ENCODE peak calls at places on chromosome 2, in ten cellular contexts. I is tibial artery; Y is A549; U is ascending aorta; H is pancreas; X is CD8-positive, alpha-beta T cell; M is ovary; J is colonic mucosa; K is uterus; B is astrocyte. S is an unnamed sample.

GRCh38 chr2:235170536-235171510 is 219.0 kb downstream of the SH3BP4 start:
- DNase-seq in J (no peak), H (no peak), K (no peak), U (no peak), B (peak; percentile 42), X (no peak), I (no peak), M (no peak), Y (peak; percentile 80), S (no peak)

GRCh38 chr2:39606585-39606984 is 59.1 kb upstream of the TMEM178A start:
- DNase-seq in U (no peak), Y (no peak), X (no peak), I (no peak), H (no peak), K (no peak), B (peak; percentile 49), M (no peak), J (no peak), S (no peak)

GRCh38 chr2:167181134-167181533 is 292.9 kb downstream of the XIRP2 start:
- DNase-seq in J (no peak), H (no peak), K (no peak), U (no peak), Y (no peak), M (no peak), I (no peak), X (no peak), B (peak; percentile 73), S (no peak)

GRCh38 chr2:239648607-239649006 is 247.8 kb upstream of the HDAC4 start:
- DNase-seq in U (no peak), M (no peak), X (no peak), J (no peak), K (no peak), I (no peak), Y (no peak), B (no peak), H (no peak), S (no peak)

GRCh38 chr2:105969552-105969951 is 224.5 kb downstream of the UXS1 start:
- DNase-seq in H (no peak), U (no peak), B (no peak), M (no peak), Y (no peak), I (no peak), X (no peak), J (no peak), K (no peak), S (no peak)

GRCh38 chr2:199495147-199495546 is 37.4 kb upstream of the SATB2 start:
- DNase-seq in K (no peak), I (no peak), J (no peak), H (no peak), M (no peak), Y (no peak), B (no peak), U (no peak), X (no peak), S (no peak)

GRCh38 chr2:88148929-88149438 is 21.1 kb upstream of the FABP1 start:
- DNase-seq in B (no peak), Y (no peak), I (no peak), H (no peak), U (no peak), J (no peak), M (no peak), K (no peak), X (no peak), S (no peak)

GRCh38 chr2:144660518-144661316 is 140.8 kb upstream of the ZEB2 start:
- DNase-seq in U (no peak), H (no peak), I (no peak), K (no peak), M (no peak), X (no peak), Y (no peak), B (peak; percentile 31), J (no peak), S (no peak)

GRCh38 chr2:222919841-222920609 is 59.2 kb downstream of the ACSL3 start:
- DNase-seq in B (peak; percentile 95), I (no peak), Y (no peak), X (no peak), K (no peak), M (no peak), U (no peak), J (no peak), H (no peak), S (no peak)

DNA sequence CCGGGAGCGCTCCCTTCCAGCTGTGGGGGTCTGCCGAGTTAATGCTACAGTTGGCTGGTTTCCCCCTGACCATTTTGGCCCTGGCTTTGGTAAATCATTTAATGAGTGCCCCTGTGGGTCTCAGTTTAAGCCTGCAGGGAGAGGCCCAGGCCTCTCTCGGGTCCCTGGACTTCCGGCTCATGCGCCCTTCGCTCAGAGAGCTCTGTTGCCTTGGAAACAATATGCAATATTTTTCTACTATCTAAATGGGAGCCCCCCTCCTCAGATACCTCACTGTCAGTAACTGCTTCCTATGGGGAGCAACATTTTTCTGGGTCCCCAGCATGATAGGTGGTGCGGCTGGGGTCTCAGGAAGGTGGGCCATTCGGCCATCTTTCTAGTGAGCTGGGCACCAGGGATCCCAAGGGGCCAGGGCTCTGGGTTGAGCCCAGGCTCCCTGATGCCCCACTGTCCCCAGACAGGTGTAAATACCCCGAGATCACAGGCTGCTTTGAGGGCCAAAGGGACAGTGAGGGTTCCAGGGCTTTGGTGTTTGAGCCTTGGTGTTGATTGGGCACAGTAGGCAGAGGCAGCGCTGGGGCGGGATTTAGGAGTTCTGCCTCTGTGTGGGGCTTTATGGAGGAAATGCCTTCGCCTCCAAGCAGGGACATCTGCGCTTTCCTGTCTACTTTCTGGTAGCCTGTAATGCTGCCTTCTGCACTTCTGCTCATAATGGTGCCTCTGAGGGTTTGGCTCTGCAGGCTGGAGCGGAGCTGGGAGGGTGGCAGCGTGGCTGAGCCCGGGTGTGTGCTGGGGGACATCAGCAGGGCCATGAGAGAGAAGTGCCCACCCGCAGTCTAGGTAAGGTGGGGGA is 5.2 kb downstream of the ITM2C start:
- DNase-seq in B (no peak), Y (no peak), I (no peak), H (no peak), X (no peak), U (peak; percentile 59), J (peak; percentile 54), K (no peak), M (no peak), S (no peak)
- H3K27ac ChIP-seq in B (no peak overlapping the region), Y (no peak overlapping the region), I (no peak overlapping the region), H (no peak overlapping the region), X (no peak overlapping the region), U (peak overlapping the region; percentile 51), J (peak overlapping the region; percentile 97), K (peak overlapping the region; percentile 66), M (no peak overlapping the region), S (no peak overlapping the region)

GRCh38 chr2:24077879-24078278 is 1.8 kb upstream of the SF3B6 start:
- DNase-seq in X (no peak), J (no peak), U (no peak), M (no peak), H (no peak), Y (no peak), K (no peak), I (no peak), B (no peak), S (no peak)
- H3K4me3 ChIP-seq in X (no peak overlapping the region), J (peak overlapping the region; percentile 48), U (peak overlapping the region; percentile 79), M (no peak overlapping the region), H (peak overlapping the region; percentile 76), Y (no peak overlapping the region), K (no peak overlapping the region), I (peak overlapping the region; percentile 69), B (peak overlapping the region; percentile 56), S (peak overlapping the region; percentile 90)

GRCh38 chr2:63121055-63121834 is 70.6 kb downstream of the OTX1 start:
- DNase-seq in M (no peak), H (no peak), X (no peak), U (no peak), I (no peak), Y (no peak), J (no peak), K (no peak), B (no peak), S (no peak)
- TF ChIP-seq CTCF in M (no peak), H (no peak), X (no peak), U (no peak), I (no peak), Y (no peak), J (no peak), K (no peak), B (no peak), S (no peak)

GRCh38 chr2:145752091-145752806 is 1232.3 kb upstream of the ZEB2 start:
- DNase-seq in H (peak; percentile 24), M (no peak), B (peak; percentile 82), K (no peak), I (peak; percentile 74), Y (peak; percentile 3), J (no peak), U (peak; percentile 64), X (no peak), S (no peak)

GRCh38 chr2:145751155-145751554 is 1231.2 kb upstream of the ZEB2 start:
- DNase-seq in M (no peak), H (no peak), K (no peak), Y (no peak), X (no peak), B (no peak), I (no peak), U (no peak), J (no peak), S (no peak)

GRCh38 chr2:145750617-145751016 is 1230.7 kb upstream of the ZEB2 start:
- DNase-seq in U (no peak), I (no peak), H (no peak), Y (no peak), X (no peak), B (no peak), M (no peak), J (no peak), K (no peak), S (no peak)

GRCh38 chr2:145750074-145750473 is 1230.2 kb upstream of the ZEB2 start:
- DNase-seq in B (no peak), M (no peak), Y (no peak), H (no peak), U (no peak), X (no peak), I (no peak), J (no peak), K (no peak), S (no peak)

DNA sequence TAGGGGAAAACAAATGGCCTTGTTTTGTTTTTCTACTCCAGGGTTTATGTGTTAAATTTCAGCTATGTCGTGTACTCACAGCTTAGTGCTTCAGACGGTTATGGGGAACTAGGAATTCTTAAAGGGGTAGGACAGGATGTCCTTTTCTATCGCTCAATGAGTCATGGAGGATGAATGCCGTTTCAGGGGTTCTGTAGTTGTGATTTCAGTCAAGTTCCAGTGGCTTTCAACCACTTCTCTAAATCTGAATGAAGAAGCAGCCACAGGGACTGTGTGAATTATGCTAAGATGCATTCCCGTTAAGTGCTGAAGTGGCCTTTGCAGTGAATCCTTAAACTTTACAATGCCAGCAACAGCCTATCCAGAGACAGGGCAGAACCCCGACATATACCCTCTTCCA is 1231.7 kb upstream of the ZEB2 start:
- DNase-seq in X (no peak), H (no peak), I (no peak), B (peak; percentile 78), J (no peak), K (no peak), M (no peak), Y (no peak), U (no peak), S (no peak)
- H3K27ac ChIP-seq in X (no peak overlapping the region), H (peak overlapping the region; percentile 13), I (peak overlapping the region; percentile 22), B (peak overlapping the region; percentile 55), J (peak overlapping the region; percentile 61), K (no peak overlapping the region), M (no peak overlapping the region), Y (no peak overlapping the region), U (peak overlapping the region; percentile 62), S (peak overlapping the region; percentile 13)

S was measured in breast epithelium.